ENCODE peak calls at places on chromosomes 7 and 10, in six cellular contexts. I is neuronal stem cell, C is H9, K is mesendoderm, L is IMR-90, Z is H1. T is an unnamed sample.

GRCh38 chr10:116251602-116252395 is 21.2 kb downstream of the GFRA1 start:
- DNase-seq in I (no peak), C (no peak), K (no peak), L (no peak), Z (no peak), T (no peak)

GRCh38 chr7:98133181-98133580 is 26.5 kb downstream of the LMTK2 start:
- DNase-seq in I (no peak), C (no peak), K (no peak), L (no peak), Z (no peak), T (peak)

GRCh38 chr7:55305130-55305529 is 60.0 kb upstream of the LANCL2 start:
- DNase-seq in I (no peak), C (no peak), K (no peak), L (no peak), Z (no peak), T (no peak)

GRCh38 chr7:38830826-38831225 is 78.2 kb downstream of the VPS41 start:
- DNase-seq in I (no peak), C (no peak), K (no peak), L (no peak), Z (no peak), T (no peak)

GRCh38 chr10:6950133-6950532 is 370.1 kb upstream of the PRKCQ start:
- DNase-seq in I (no peak), C (no peak), K (no peak), L (no peak), Z (no peak), T (no peak)

GRCh38 chr7:425794-426188 is 93.9 kb downstream of the PDGFA start:
- DNase-seq in I (no peak), C (no peak), K (no peak), L (no peak), Z (no peak), T (no peak)

GRCh38 chr7:76426246-76426645 is 1.5 kb downstream of the ZP3 start:
- DNase-seq in I (no peak), C (no peak), K (no peak), L (no peak), Z (no peak), T (no peak)

GRCh38 chr7:1531263-1531978 is 919 bp downstream of the MAFK start:
- DNase-seq in I (no peak), C (peak), K (no peak), L (peak), Z (no peak), T (peak)

GRCh38 chr10:120336910-120337540 is 120.0 kb upstream of the PLPP4 start:
- DNase-seq in I (peak), C (peak), K (peak), L (peak), Z (peak), T (peak)

GRCh38 chr10:63554666-63555065 is 33.5 kb downstream of the REEP3 start:
- DNase-seq in I (no peak), C (no peak), K (no peak), L (peak), Z (no peak), T (peak)

GRCh38 chr10:23399701-23400144 is 39.2 kb upstream of the OTUD1 start:
- DNase-seq in I (no peak), C (no peak), K (no peak), L (peak), Z (no peak), T (peak)

GRCh38 chr10:44033008-44033407 is 351.9 kb downstream of the CXCL12 start:
- DNase-seq in I (no peak), C (no peak), K (no peak), L (peak), Z (no peak), T (no peak)

DNA sequence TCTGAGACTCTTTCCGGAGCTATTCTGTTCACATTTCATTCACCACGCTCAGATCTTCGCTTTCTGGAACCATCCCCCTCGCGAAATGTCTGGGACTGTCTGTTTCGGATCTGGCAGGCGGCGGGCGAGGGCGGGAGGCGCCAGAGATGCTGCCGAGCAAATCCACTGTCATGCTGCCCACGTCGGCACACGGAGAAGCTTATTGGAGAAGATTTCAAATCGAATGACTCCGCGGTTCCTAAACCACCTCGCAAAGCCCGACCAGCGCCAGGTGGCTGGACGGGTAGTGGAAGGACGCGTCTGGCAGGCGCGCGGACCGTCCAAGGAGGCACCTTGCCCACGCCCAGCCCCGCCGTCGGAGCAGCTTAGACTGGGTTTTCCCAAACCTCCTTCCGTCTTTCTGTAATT is 1.6 kb upstream of the OSBPL3 start:
- DNase-seq in I (no peak), C (peak), K (peak), L (peak), Z (no peak), T (peak)
- H3K27ac ChIP-seq in I (no peak), C (no peak), K (no peak), L (peak), Z (no peak), T (peak)

DNA sequence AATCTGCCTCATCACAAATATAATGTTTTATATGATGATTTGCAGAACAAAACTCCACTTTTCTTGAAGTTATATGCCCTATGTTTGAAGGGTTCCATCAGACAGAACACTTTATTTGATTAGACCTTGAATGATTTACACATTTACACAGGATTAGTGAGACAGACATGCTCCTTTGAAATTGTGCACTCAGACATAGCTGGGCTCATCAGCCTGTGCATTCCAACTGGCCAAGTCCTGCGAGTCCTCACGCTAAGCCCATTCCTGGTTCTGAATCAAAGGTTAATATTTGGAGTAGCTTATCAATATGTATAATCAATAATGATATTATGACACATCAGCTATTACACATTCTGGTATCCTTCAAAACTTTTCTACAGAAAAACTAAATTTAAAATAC is 173.6 kb downstream of the MBL2 start:
- DNase-seq in I (no peak), C (no peak), K (no peak), L (no peak), Z (no peak), T (no peak)
- H2BK15ac ChIP-seq in I (no peak), C (no peak), K (no peak), L (no peak), Z (no peak), T (no peak)

GRCh38 chr10:5498791-5499492 is 428 bp downstream of the CALML5 start:
- DNase-seq in I (no peak), C (no peak), K (no peak), L (no peak), Z (no peak), T (no peak)

GRCh38 chr10:5497289-5497688 is 2.1 kb downstream of the CALML5 start:
- DNase-seq in I (no peak), C (no peak), K (no peak), L (no peak), Z (no peak), T (no peak)

GRCh38 chr10:5497948-5498730 is 1.2 kb downstream of the CALML5 start:
- DNase-seq in I (no peak), C (no peak), K (no peak), L (no peak), Z (no peak), T (no peak)

GRCh38 chr10:5494611-5495010 is 4.8 kb downstream of the CALML5 start:
- DNase-seq in I (no peak), C (no peak), K (no peak), L (no peak), Z (no peak), T (no peak)

DNA sequence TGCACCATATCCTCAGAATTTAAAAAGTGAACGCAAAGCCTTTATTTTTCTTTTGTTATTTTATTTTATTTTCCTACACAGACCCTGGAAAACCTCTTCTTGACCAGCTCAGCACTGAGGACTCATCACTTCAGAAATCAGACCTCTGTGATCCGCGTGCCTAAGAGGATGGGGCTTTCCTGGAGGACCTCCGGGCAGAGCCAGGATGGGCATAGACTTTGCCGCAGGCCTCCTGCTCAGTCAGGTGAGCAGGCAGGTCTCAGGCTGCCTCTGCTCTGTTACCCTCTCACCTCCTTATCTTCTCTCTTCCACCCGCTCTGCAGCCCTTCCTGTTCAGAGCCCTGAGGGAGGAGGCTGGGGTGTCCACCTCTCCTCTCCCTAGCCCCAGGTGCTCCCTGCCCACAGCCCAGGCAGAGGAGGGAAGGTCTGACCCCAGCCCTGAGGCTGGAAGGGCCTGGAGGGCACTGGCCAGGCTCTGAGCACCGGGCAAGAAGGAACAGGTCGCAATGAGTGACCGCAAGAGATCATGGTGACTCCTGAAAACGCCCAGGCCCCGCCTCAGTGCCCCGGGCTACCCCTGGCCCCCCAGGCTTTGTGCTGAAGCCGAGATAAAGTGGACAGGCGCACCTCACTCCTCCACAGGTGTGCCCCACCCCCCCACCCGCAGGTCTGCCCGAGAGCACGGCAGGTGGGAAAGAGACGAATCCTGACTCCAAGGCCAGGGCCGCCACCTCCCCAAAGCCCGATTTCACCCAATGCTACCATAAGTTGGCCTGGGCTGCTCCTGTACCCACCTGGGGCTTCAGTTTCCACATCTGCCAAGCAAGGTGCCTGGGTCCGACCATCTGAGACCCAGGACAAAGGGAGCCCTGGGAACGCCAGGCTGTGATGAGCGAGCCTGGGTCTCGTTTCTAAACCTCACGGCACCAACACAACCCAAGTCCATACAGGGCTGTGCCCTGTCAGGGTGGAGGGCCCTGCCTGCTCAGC is 2.8 kb downstream of the CALML5 start:
- DNase-seq in I (no peak), C (no peak), K (no peak), L (no peak), Z (no peak), T (no peak)
- H2AK5ac ChIP-seq in I (peak), C (no peak), K (no peak), L (no peak), Z (peak), T (no peak)

GRCh38 chr7:157018997-157019591 is 8.6 kb upstream of the MNX1 start:
- DNase-seq in I (no peak), C (peak), K (peak), L (no peak), Z (no peak), T (no peak)

GRCh38 chr7:157017639-157018327 is 7.3 kb upstream of the MNX1 start:
- DNase-seq in I (no peak), C (peak), K (peak), L (no peak), Z (no peak), T (no peak)

GRCh38 chr7:157019718-157020451 is 9.4 kb upstream of the MNX1 start:
- DNase-seq in I (no peak), C (no peak), K (no peak), L (no peak), Z (no peak), T (no peak)

GRCh38 chr7:157017149-157017548 is 6.7 kb upstream of the MNX1 start:
- DNase-seq in I (no peak), C (peak), K (no peak), L (no peak), Z (no peak), T (no peak)

DNA sequence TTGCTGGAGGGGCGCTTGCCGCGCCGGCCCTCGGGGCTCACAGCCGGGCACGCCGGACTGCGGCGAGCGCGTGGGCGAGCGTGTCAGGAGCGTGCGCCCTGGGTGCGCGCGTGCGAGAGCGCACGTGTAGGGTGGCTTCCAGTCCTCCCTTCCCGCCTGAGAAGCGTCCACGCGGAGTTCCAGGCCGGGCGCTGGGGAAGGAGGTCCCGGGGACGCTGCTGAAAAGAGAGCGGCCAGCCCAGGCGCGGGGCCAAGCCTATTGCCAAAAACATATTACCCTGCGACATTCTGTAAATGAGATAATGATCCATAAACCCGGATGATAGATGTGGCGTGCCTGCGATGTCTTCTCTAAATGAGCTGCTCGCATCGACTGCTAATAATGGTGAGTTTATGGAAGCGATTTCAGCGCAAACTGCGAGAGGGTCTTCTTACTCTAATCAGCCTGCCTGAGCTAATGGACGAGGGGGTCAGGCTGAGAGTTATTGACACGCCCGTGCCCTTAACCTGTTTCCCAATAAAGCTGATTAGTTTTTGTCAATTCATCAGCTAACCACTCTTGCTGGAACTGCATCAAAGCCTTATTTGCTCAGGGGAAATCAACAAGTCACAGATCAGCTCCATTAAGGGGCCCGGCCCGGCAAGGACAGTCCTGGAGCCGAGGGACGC is 8.0 kb upstream of the MNX1 start:
- DNase-seq in I (no peak), C (no peak), K (peak), L (no peak), Z (no peak), T (no peak)
- H3K27ac ChIP-seq in I (no peak), C (no peak), K (no peak), L (no peak), Z (no peak), T (no peak)

GRCh38 chr7:51280156-51280555 is 36.5 kb downstream of the COBL start:
- DNase-seq in I (no peak), C (no peak), K (no peak), L (no peak), Z (no peak), T (no peak)
- H2BK15ac ChIP-seq in I (no peak), C (no peak), K (no peak), L (no peak), Z (no peak), T (no peak)

GRCh38 chr10:99527526-99528255 is 5.1 kb upstream of the NKX2-3 start:
- DNase-seq in I (no peak), C (peak), K (peak), L (no peak), Z (no peak), T (peak)
- H2AK5ac ChIP-seq in I (no peak), C (no peak), K (no peak), L (no peak), Z (no peak), T (no peak)

GRCh38 chr10:11242443-11243386 is 225.0 kb downstream of the CELF2 start:
- DNase-seq in I (no peak), C (no peak), K (no peak), L (peak), Z (no peak), T (peak)
- H3K27ac ChIP-seq in I (no peak), C (no peak), K (no peak), L (peak), Z (no peak), T (no peak)

GRCh38 chr7:30285067-30285530 is 702 bp downstream of the ZNRF2 start:
- DNase-seq in I (no peak), C (no peak), K (peak), L (peak), Z (no peak), T (no peak)

GRCh38 chr7:30286749-30287148 is 2.4 kb downstream of the ZNRF2 start:
- DNase-seq in I (no peak), C (no peak), K (no peak), L (no peak), Z (no peak), T (no peak)

GRCh38 chr7:30285531-30286284 is 1.3 kb downstream of the ZNRF2 start:
- DNase-seq in I (peak), C (peak), K (peak), L (peak), Z (no peak), T (peak)

GRCh38 chr7:30282735-30283134 is 1.7 kb upstream of the ZNRF2 start:
- DNase-seq in I (no peak), C (no peak), K (no peak), L (no peak), Z (no peak), T (no peak)

DNA sequence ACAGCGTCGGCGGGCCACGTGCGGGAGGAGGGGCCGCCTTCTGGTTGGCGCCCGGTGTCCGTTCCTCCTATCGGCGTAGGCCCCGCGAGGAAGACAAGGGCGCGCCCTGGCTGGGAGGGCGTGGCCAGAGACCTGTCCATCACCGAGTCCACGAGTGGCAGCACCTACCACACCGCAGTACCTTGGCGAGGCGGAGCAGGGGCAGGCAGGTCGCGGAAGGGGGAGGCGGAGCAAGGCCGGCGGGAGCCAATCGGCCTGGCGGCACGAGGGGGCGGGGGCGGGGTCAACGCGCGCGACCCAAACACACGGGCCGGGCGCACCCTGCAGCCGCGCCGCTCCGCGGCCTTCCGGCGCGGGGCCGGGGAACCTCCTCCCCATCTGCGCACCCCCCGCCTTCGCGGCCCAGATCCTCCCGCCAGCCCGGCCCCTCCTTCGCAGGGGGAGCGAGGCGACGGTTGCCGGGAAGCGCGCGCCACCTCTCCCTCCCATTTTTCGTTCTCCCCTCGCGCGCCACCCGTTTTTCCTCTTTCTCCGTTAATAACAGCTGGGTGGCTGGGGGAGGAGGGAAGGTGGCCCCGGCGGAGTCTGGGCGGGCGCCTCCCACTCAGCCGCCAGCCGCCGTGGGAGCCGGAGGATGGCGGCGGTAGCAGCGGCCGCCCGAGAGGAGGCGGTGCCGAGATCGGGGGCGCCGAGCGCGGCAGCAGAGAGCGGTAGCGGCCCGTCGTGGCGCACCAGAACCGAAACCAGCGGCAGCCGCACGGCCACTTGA is at the start of gene ZNRF2:
- DNase-seq in I (peak), C (peak), K (peak), L (peak), Z (peak), T (peak)
- H2BK15ac ChIP-seq in I (no peak), C (no peak), K (no peak), L (no peak), Z (no peak), T (peak)

DNA sequence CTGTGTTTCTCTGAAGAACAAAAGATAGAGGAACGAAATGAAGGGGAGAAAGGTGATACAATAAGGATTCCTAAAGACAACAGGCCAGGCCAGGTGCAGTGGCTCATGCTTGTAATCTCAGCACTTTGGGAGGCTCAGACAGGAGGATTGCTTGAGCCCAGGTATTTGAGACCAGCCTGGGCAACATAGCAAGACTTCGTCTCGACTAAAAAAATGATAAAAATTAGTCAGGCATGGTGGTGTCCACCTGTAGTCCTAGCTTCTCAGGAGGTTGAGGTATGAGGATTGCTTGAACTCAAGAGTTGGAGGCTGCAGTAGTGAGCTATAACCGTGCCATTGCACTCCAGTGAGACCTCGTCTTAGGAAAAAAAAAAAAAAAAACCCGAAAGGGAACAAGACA is 41.4 kb upstream of the FAM3C start:
- DNase-seq in I (no peak), C (no peak), K (no peak), L (no peak), Z (no peak), T (no peak)
- H2AK5ac ChIP-seq in I (no peak), C (no peak), K (no peak), L (no peak), Z (peak), T (peak)

GRCh38 chr10:127894146-127894545 is 1.4 kb upstream of the CLRN3 start:
- DNase-seq in I (no peak), C (no peak), K (no peak), L (no peak), Z (no peak), T (no peak)

GRCh38 chr10:127890935-127891334 is 1.8 kb downstream of the CLRN3 start:
- DNase-seq in I (no peak), C (no peak), K (no peak), L (no peak), Z (no peak), T (no peak)

GRCh38 chr10:127889605-127890195 is 3.0 kb downstream of the CLRN3 start:
- DNase-seq in I (no peak), C (no peak), K (no peak), L (peak), Z (no peak), T (peak)

GRCh38 chr10:127896590-127896989 is 3.8 kb upstream of the CLRN3 start:
- DNase-seq in I (no peak), C (no peak), K (no peak), L (no peak), Z (no peak), T (no peak)

GRCh38 chr10:127892743-127893142 is at the start of gene CLRN3:
- DNase-seq in I (no peak), C (no peak), K (no peak), L (no peak), Z (no peak), T (no peak)
- H3K27ac ChIP-seq in I (no peak), C (no peak), K (no peak), L (no peak), Z (no peak), T (no peak)

T was measured in mesenchymal stem cell.